ENCODE peak calls at places on chromosome 1, in eight cellular contexts. F is epithelial cell of esophagus; I is HTR-8/SVneo; Y is stomach; B is NCI-H1930; C is activated CD4-positive, alpha-beta T cell treated with anti-CD3 and anti-CD28 coated beads, Interleukin-2, amount 50 U/mL, for 24 hours; A is NCI-H2029 treated with DMSO at 0.1 percent for 48 hours; O is left ventricle myocardium inferior. P is an unnamed sample.

GRCh38 chr1:94670273-94670672 is 128.7 kb upstream of the F3 start:
- DNase-seq in F (no peak), I (no peak), Y (no peak), B (no peak), C (no peak), A (no peak), O (no peak), P (no peak)

GRCh38 chr1:115828101-115829022 is 12.6 kb downstream of the NHLH2 start:
- DNase-seq in F (no peak), I (no peak), Y (peak; percentile 35), B (peak; percentile 15), C (no peak), A (no peak), O (no peak), P (no peak)

GRCh38 chr1:222310830-222311229 is 237.1 kb downstream of the HHIPL2 start:
- DNase-seq in F (no peak), I (no peak), Y (no peak), B (no peak), C (no peak), A (no peak), O (peak; percentile 34), P (no peak)

GRCh38 chr1:225425211-225425786 is 2.5 kb downstream of the LBR start:
- DNase-seq in F (peak; percentile 85), I (peak; percentile 43), Y (no peak), B (no peak), C (no peak), A (no peak), O (no peak), P (no peak)

GRCh38 chr1:11334261-11334804 is 61.3 kb downstream of the UBIAD1 start:
- DNase-seq in F (no peak), I (no peak), Y (no peak), B (no peak), C (no peak), A (no peak), O (no peak), P (no peak)

GRCh38 chr1:41618066-41618825 is 133.8 kb upstream of the EDN2 start:
- DNase-seq in F (peak; percentile 39), I (no peak), Y (peak; percentile 93), B (no peak), C (no peak), A (peak; percentile 99), O (peak; percentile 87), P (no peak)

GRCh38 chr1:237282266-237282783 is 240.3 kb downstream of the RYR2 start:
- DNase-seq in F (no peak), I (no peak), Y (no peak), B (no peak), C (no peak), A (no peak), O (no peak), P (no peak)

GRCh38 chr1:234528073-234528865 is 49.3 kb upstream of the TARBP1 start:
- DNase-seq in F (no peak), I (no peak), Y (no peak), B (no peak), C (no peak), A (no peak), O (peak; percentile 52), P (no peak)

GRCh38 chr1:63592536-63593302 is 492 bp upstream of the PGM1 start:
- DNase-seq in F (peak; percentile 44), I (no peak), Y (no peak), B (no peak), C (no peak), A (no peak), O (no peak), P (no peak)

P was measured in Peyer's patch.